ENCODE peak calls at places on chromosomes 3 and 15, in four cellular contexts. H is ovary, X is mammary epithelial cell, N is GM23338. G is an unnamed sample.
A peak's percentile ranks its signal among the peaks of the same experiment; 100 is the strongest.

GRCh38 chr3:182626484-182627467 is 166.5 kb upstream of the ATP11B start:
- DNase-seq in N (no peak), H (no peak), X (no peak), G (no peak)

GRCh38 chr3:196108075-196108743 is 26.3 kb upstream of the TFRC start:
- DNase-seq in X (no peak), N (peak; percentile 72), H (no peak), G (no peak)

GRCh38 chr3:147191795-147192385 is 214.5 kb downstream of the ZIC4 start:
- DNase-seq in N (peak; percentile 90), X (peak; percentile 31), H (no peak), G (no peak)

GRCh38 chr3:65894126-65894525 is 144.6 kb downstream of the MAGI1 start:
- DNase-seq in H (no peak), X (no peak), N (no peak), G (no peak)

GRCh38 chr3:151404316-151404715 is 19.8 kb upstream of the P2RY12 start:
- DNase-seq in H (no peak), X (peak; percentile 54), N (no peak), G (no peak)

GRCh38 chr3:112629425-112629824 is 11.5 kb downstream of the CCDC80 start:
- DNase-seq in X (peak; percentile 72), H (peak; percentile 67), N (no peak), G (peak; percentile 67)

GRCh38 chr15:88708256-88709054 is 69.6 kb downstream of the ISG20 start:
- DNase-seq in X (no peak), H (no peak), N (no peak), G (peak; percentile 66)

GRCh38 chr3:159928692-159929091 is 59.9 kb upstream of the IL12A start:
- DNase-seq in N (no peak), X (peak; percentile 95), H (no peak), G (no peak)

GRCh38 chr3:89025185-89025584 is 82.2 kb upstream of the EPHA3 start:
- DNase-seq in H (no peak), X (peak; percentile 81), N (no peak), G (no peak)

GRCh38 chr3:195895078-195895899 is 13.1 kb downstream of the TNK2 start:
- DNase-seq in N (peak; percentile 60), H (no peak), X (peak; percentile 49), G (peak; percentile 80)

GRCh38 chr3:148880681-148881080 is 15.6 kb downstream of the CPA3 start:
- DNase-seq in X (no peak), N (peak; percentile 72), H (no peak), G (no peak)

GRCh38 chr15:82184776-82185175 is 77.8 kb downstream of the EFL1 start:
- DNase-seq in X (no peak), N (no peak), H (no peak), G (no peak)

GRCh38 chr3:138812806-138813205 is 21.9 kb downstream of the PIK3CB start:
- DNase-seq in N (no peak), H (no peak), X (no peak), G (no peak)

GRCh38 chr15:72758195-72758594 is 25.4 kb downstream of the ADPGK start:
- DNase-seq in N (no peak), H (no peak), X (peak; percentile 81), G (no peak)

GRCh38 chr3:124263168-124263567 is 271.2 kb upstream of the ROPN1 start:
- DNase-seq in H (no peak), N (no peak), X (peak; percentile 93), G (no peak)

GRCh38 chr15:88891540-88892254 is 3.6 kb downstream of the HAPLN3 start:
- DNase-seq in N (no peak), X (no peak), H (no peak), G (no peak)

GRCh38 chr15:83365370-83365938 is 81.0 kb upstream of the BNC1 start:
- DNase-seq in H (peak; percentile 30), X (peak; percentile 87), N (peak; percentile 76), G (peak; percentile 55)

GRCh38 chr3:10471337-10471721 is 34.1 kb downstream of the ATP2B2 start:
- DNase-seq in H (no peak), X (no peak), N (peak; percentile 28), G (no peak)

GRCh38 chr15:50049871-50050270 is 69.2 kb downstream of the ATP8B4 start:
- DNase-seq in X (no peak), H (no peak), N (no peak), G (no peak)

GRCh38 chr15:41932939-41933725 is 39.2 kb downstream of the EHD4 start:
- DNase-seq in N (peak; percentile 27), X (no peak), H (no peak), G (no peak)

GRCh38 chr3:168061332-168061996 is 34.3 kb downstream of the GOLIM4 start:
- DNase-seq in H (no peak), N (no peak), X (no peak), G (no peak)

GRCh38 chr3:25830373-25831305 is 40.7 kb downstream of the OXSM start:
- DNase-seq in N (no peak), X (no peak), H (no peak), G (no peak)

GRCh38 chr15:75454471-75455418 is 3.3 kb upstream of the SIN3A start:
- DNase-seq in N (peak; percentile 68), H (peak; percentile 82), X (peak; percentile 66), G (peak; percentile 76)

GRCh38 chr3:129276385-129276784 is 2.3 kb upstream of the HMCES start:
- DNase-seq in H (no peak), X (no peak), N (no peak), G (no peak)

GRCh38 chr15:99631256-99631655 is 65.5 kb downstream of the MEF2A start:
- DNase-seq in N (no peak), X (no peak), H (no peak), G (no peak)

GRCh38 chr3:63910873-63911272 is 1.3 kb downstream of the SCAANT1 start:
- DNase-seq in X (peak; percentile 29), H (no peak), N (no peak), G (no peak)

GRCh38 chr15:40104296-40104864 is 4.3 kb downstream of the BMF start:
- DNase-seq in H (no peak), X (no peak), N (no peak), G (no peak)

GRCh38 chr3:64773150-64773549 is 85.3 kb upstream of the ADAMTS9 start:
- DNase-seq in X (no peak), N (no peak), H (no peak), G (no peak)

GRCh38 chr15:88894819-88895767 is at the start of gene HAPLN3:
- DNase-seq in N (peak; percentile 83), H (no peak), X (peak; percentile 46), G (peak; percentile 51)

GRCh38 chr3:64508140-64508539 is 179.7 kb downstream of the ADAMTS9 start:
- DNase-seq in X (peak; percentile 38), H (no peak), N (no peak), G (no peak)

GRCh38 chr3:158368271-158368670 is 202.7 kb upstream of the MLF1 start:
- DNase-seq in N (no peak), X (no peak), H (no peak), G (no peak)

GRCh38 chr15:85706779-85707518 is 87.8 kb downstream of the KLHL25 start:
- DNase-seq in X (no peak), H (peak; percentile 54), N (no peak), G (no peak)

GRCh38 chr3:39150803-39151631 is 2.4 kb downstream of the CSRNP1 start:
- DNase-seq in X (peak; percentile 82), H (peak; percentile 96), N (peak; percentile 95), G (peak; percentile 92)

GRCh38 chr15:60773893-60774292 is 295.0 kb upstream of the ICE2 start:
- DNase-seq in N (no peak), X (no peak), H (no peak), G (no peak)

GRCh38 chr15:99476413-99477222 is 89.2 kb upstream of the MEF2A start:
- DNase-seq in N (no peak), X (peak; percentile 98), H (no peak), G (peak; percentile 87)

GRCh38 chr3:8825153-8825825 is 55.9 kb upstream of the OXTR start:
- DNase-seq in X (no peak), N (no peak), H (no peak), G (no peak)
- H3K4me3 ChIP-seq in X (no peak overlapping the region), N (no peak overlapping the region), H (no peak overlapping the region), G (no peak overlapping the region)

DNA sequence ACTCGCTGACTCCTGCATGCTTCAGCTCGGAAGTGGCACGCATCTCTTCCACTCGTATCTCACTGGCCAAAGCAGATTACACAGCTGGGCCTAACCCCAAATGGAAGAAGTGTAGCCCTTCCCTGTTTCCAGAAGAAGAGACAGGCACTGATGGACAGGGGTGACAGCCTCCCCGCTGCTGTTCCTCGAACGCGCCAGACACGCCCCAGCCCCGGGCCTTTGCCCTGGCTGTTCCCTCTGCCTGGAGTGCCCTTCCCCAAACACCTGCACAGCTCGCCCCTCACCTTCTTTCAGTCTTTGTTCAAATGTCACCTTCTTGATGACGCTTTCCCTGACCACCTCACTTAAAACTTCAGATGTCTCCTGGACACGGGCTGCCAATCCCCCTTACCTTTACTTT is 26.0 kb upstream of the CYP11A1 start:
- DNase-seq in H (no peak), N (no peak), X (no peak), G (no peak)
- H3K4me1 ChIP-seq in H (no peaks in the 10 kb centered on the region), N (no peaks in the 10 kb centered on the region), X (peaks cover 38% of the 10 kb centered on the region), G (no peaks in the 10 kb centered on the region)

GRCh38 chr3:13556937-13557336 is 8.0 kb downstream of the FBLN2 start:
- DNase-seq in H (no peak), N (no peak), X (no peak), G (peak; percentile 54)
- TF ChIP-seq CTCF in H (no peak), N (no peak), X (no peak), G (no peak)

GRCh38 chr15:45167631-45168205 is 20.0 kb downstream of the SHF start:
- DNase-seq in H (no peak), N (no peak), X (no peak), G (no peak)
- H3K4me3 ChIP-seq in H (no peak overlapping the region), N (peak overlapping the region; percentile 79), X (no peak overlapping the region), G (peak overlapping the region; percentile 71)

G was measured in psoas muscle.